ENCODE peak calls at places on chromosomes 2 and 18, in six cellular contexts. R is iris pigment epithelial cell, A is T-helper 1 cell, P is ovary, I is T-helper 9 cell, H is neuronal stem cell. K is an unnamed sample.

GRCh38 chr2:126837926-126838717 is 60.6 kb upstream of the TEX51 start:
- DNase-seq in R (no peak), I (no peak), P (no peak), A (no peak), H (no peak), K (no peak)

GRCh38 chr2:40740419-40740818 is 288.5 kb upstream of the SLC8A1 start:
- DNase-seq in R (peak; percentile 18), I (no peak), A (no peak), H (no peak), P (no peak), K (no peak)

GRCh38 chr18:69946608-69947155 is 991 bp downstream of the CD226 start:
- DNase-seq in I (no peak), A (no peak), R (no peak), P (no peak), H (no peak), K (no peak)

GRCh38 chr18:65725421-65726050 is 25.3 kb upstream of the CDH7 start:
- DNase-seq in I (no peak), R (no peak), P (no peak), A (no peak), H (peak; percentile 17), K (no peak)

GRCh38 chr18:48732767-48733424 is 194.1 kb downstream of the CTIF start:
- DNase-seq in P (no peak), R (no peak), I (no peak), A (no peak), H (no peak), K (no peak)

GRCh38 chr2:143553261-143553660 is 424.0 kb downstream of the ARHGAP15 start:
- DNase-seq in I (no peak), A (no peak), P (no peak), R (no peak), H (no peak), K (no peak)

GRCh38 chr2:113136828-113137775 is 9.7 kb downstream of the IL1RN start:
- DNase-seq in H (peak; percentile 48), R (peak; percentile 44), I (peak; percentile 15), P (no peak), A (no peak), K (peak; percentile 39)

GRCh38 chr2:69716555-69717120 is 25.3 kb upstream of the ANXA4 start:
- DNase-seq in I (no peak), P (no peak), R (peak; percentile 54), A (no peak), H (no peak), K (no peak)

K was measured in effector memory CD8-positive, alpha-beta T cell.